ENCODE peak calls at places on chromosomes 11 and 22, in seven cellular contexts. O, D, M, L, Z, W and Y are unnamed samples.

GRCh38 chr22:20268350-20269012 is 363 bp upstream of the RTN4R start:
- DNase-seq in O (peak), D (no peak), M (peak), L (peak), Z (peak), W (peak), Y (peak)

GRCh38 chr11:122424636-122425035 is 230.9 kb upstream of the UBASH3B start:
- DNase-seq in O (no peak), D (no peak), M (no peak), L (no peak), Z (no peak), W (no peak), Y (no peak)

GRCh38 chr11:76159983-76160661 is 46.2 kb downstream of the WNT11 start:
- DNase-seq in O (no peak), D (no peak), M (no peak), L (peak), Z (no peak), W (peak), Y (no peak)

GRCh38 chr11:61654397-61654829 is 25.8 kb upstream of the DAGLA start:
- DNase-seq in O (no peak), D (no peak), M (peak), L (peak), Z (no peak), W (no peak), Y (no peak)

GRCh38 chr11:23555085-23555484 is 694.8 kb upstream of the CCDC179 start:
- DNase-seq in O (no peak), D (no peak), M (no peak), L (no peak), Z (peak), W (no peak), Y (no peak)

GRCh38 chr11:125190549-125190948 is 26.0 kb downstream of the PKNOX2 start:
- DNase-seq in O (no peak), D (no peak), M (no peak), L (no peak), Z (no peak), W (no peak), Y (no peak)

GRCh38 chr11:10387209-10388083 is 67.6 kb upstream of the AMPD3 start:
- DNase-seq in O (no peak), D (no peak), M (peak), L (no peak), Z (peak), W (no peak), Y (no peak)

GRCh38 chr11:103936059-103936458 is 100.4 kb upstream of the DDI1 start:
- DNase-seq in O (no peak), D (no peak), M (no peak), L (no peak), Z (peak), W (no peak), Y (no peak)

GRCh38 chr11:111299111-111300026 is 1.0 kb downstream of the POU2AF3 start:
- DNase-seq in O (peak), D (no peak), M (peak), L (peak), Z (peak), W (peak), Y (peak)

GRCh38 chr22:49972163-49973017 is 11.8 kb downstream of the PIM3 start:
- DNase-seq in O (no peak), D (peak), M (peak), L (peak), Z (no peak), W (peak), Y (no peak)

GRCh38 chr22:43094085-43094484 is 4.9 kb upstream of the TTLL1 start:
- DNase-seq in O (no peak), D (no peak), M (peak), L (peak), Z (peak), W (no peak), Y (no peak)

GRCh38 chr11:134120143-134120850 is 51.4 kb downstream of the JAM3 start:
- DNase-seq in O (no peak), D (no peak), M (peak), L (no peak), Z (peak), W (no peak), Y (no peak)

GRCh38 chr11:105609832-105610781 is at the start of gene GRIA4:
- DNase-seq in O (peak), D (no peak), M (peak), L (peak), Z (peak), W (peak), Y (peak)

DNA sequence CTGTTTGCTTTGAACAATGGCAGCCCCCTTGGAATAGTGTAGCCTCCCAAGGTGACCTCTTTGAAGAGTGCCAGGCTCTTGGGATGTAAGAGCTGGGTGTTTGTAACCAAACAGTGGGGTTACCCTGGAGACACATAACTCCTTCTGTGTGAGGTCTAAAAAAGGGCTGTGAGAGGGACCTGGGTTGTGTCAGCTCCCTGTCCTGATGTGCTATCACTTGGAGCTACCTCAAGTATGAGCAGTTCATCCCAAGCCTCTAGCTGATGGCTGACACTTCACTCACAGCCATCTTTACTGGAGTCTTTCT is 40.2 kb downstream of the TSPAN18 start:
- DNase-seq in O (no peak), D (no peak), M (no peak), L (no peak), Z (peak), W (no peak), Y (no peak)
- H3K27ac ChIP-seq in O (no peak), D (peak), M (peak), L (peak), Z (peak), W (no peak), Y (peak)

GRCh38 chr11:65401073-65401802 is 14.8 kb downstream of the FRMD8 start:
- DNase-seq in O (peak), D (no peak), M (no peak), L (no peak), Z (no peak), W (no peak), Y (no peak)
- H3K27ac ChIP-seq in O (no peak), D (no peak), M (no peak), L (no peak), Z (no peak), W (no peak), Y (no peak)

GRCh38 chr22:17775781-17776470 is 1.7 kb upstream of the BID start:
- DNase-seq in O (no peak), D (no peak), M (no peak), L (no peak), Z (no peak), W (no peak), Y (no peak)
- H3K27ac ChIP-seq in O (no peak), D (no peak), M (no peak), L (peak), Z (no peak), W (no peak), Y (no peak)

GRCh38 chr11:1458340-1459218 is 28.0 kb downstream of the MOB2 start:
- DNase-seq in O (peak), D (no peak), M (peak), L (peak), Z (peak), W (no peak), Y (peak)
- H3K27ac ChIP-seq in O (no peak), D (peak), M (no peak), L (no peak), Z (no peak), W (no peak), Y (peak)

DNA sequence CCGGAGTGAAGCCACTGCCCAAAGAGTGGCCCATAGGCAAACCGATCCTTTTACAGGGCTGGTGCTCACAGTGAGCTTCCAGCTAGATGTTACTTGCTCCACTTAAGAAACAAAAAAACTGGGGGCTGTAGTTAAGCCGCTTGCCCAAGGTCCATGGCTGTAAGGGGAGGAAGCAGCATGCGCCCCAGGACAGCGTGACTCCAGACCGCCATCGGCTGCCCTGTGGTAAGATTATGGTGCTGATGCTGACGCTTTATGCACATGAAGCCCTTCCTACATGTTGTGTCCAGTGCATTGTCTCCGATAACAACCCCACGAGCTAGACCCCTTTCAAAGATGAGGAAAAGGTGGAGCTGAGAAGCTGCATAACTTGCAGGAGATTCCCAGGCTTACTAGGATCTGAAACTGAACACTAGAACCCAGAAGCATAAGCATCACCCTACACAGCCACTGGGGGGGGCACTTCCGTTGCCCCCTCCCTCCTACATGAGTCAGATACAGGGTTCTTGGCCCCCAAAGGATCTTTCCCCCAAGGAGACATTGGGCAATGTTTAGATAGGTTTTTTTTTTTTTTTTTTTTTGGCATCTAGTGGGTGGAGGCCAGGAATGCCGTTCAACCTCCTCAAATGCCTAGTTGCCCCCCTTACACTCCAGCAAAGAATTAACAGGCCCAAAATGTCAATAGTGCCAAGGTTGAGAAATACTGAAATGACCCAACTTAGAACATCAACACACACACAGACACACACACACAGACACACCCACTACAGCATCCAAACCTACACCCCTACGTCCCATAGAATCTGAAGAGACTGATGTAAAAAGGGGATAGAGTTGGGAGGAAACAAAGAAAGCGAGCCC is 53.9 kb downstream of the MN1 start:
- DNase-seq in O (peak), D (no peak), M (no peak), L (no peak), Z (no peak), W (no peak), Y (no peak)
- H3K27ac ChIP-seq in O (no peak), D (peak), M (no peak), L (no peak), Z (no peak), W (no peak), Y (no peak)

GRCh38 chr22:37740455-37741311 is 43.8 kb downstream of the TRIOBP start:
- DNase-seq in O (no peak), D (no peak), M (no peak), L (no peak), Z (no peak), W (no peak), Y (no peak)

GRCh38 chr22:37739611-37740049 is 42.8 kb downstream of the TRIOBP start:
- DNase-seq in O (no peak), D (no peak), M (peak), L (peak), Z (no peak), W (no peak), Y (no peak)

GRCh38 chr22:37741312-37741795 is 44.5 kb downstream of the TRIOBP start:
- DNase-seq in O (peak), D (no peak), M (peak), L (peak), Z (peak), W (peak), Y (no peak)

GRCh38 chr22:37744589-37744988 is 47.7 kb downstream of the TRIOBP start:
- DNase-seq in O (no peak), D (no peak), M (no peak), L (no peak), Z (no peak), W (no peak), Y (no peak)

GRCh38 chr22:37742374-37743092 is 45.7 kb downstream of the TRIOBP start:
- DNase-seq in O (no peak), D (no peak), M (no peak), L (no peak), Z (peak), W (no peak), Y (no peak)
- H3K27ac ChIP-seq in O (no peak), D (peak), M (no peak), L (peak), Z (peak), W (no peak), Y (no peak)

DNA sequence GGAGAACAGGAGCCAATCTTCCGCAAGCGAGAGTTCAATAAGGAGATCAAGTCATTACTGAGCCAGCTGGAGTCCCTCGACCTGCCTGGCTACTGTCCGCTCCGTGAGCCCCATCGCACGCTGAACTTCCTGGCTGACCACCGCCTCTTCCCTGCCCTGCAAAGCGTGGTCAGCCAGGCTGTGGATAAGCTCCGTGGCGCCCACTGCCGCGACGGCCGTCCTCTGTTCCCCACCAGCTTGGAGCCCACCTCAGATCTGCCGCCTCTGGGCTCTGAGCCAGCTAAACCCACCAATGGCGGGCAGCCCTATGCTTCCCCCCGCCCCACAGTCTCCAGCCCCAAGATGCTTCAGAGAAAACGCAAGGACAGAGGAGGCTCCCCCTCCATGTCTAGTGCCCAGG is 2.3 kb downstream of the CCDC116 start:
- DNase-seq in O (no peak), D (no peak), M (no peak), L (no peak), Z (no peak), W (no peak), Y (peak)
- H3K27ac ChIP-seq in O (no peak), D (no peak), M (no peak), L (no peak), Z (no peak), W (no peak), Y (no peak)

DNA sequence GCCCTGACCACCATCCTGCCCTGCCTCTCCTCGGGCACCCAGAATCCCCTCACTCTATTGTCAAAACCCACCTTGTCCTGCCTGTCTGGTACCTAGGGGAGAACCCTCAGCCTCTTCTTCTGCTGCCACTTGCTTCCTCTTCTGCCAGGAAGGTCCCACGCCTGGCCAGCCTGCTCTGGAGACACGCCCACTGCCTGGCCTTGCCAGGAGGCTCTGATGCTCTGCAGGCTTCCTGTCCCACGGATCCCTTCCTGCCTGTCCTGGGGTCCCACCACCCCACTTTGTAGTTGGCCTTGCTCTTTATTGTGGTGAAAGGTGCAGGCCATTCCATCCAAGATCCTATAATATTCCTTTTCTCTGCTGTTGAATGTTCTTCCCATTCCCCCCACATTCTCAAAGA is 63.4 kb downstream of the BMAL1 start:
- DNase-seq in O (no peak), D (no peak), M (no peak), L (peak), Z (no peak), W (no peak), Y (no peak)
- H3K27ac ChIP-seq in O (no peak), D (peak), M (no peak), L (no peak), Z (no peak), W (no peak), Y (no peak)

DNA sequence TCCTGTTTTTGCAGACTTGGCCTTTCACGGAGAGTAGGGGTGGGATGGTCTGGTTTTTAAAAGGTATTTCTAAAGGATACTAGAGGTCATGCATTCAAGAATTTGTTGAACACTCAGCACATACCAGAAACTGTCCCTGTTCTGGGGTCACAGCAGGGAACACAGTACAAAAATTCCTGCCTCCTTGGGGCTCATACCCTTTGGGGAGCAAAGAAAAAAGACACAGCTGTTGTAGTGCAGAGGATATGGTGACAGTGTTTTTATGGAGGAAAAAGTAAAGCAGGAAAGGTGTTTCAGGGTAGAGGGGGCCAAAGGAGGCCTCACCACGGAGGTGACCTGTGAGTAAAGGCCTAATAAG is 8.4 kb downstream of the SLC3A2 start:
- DNase-seq in O (no peak), D (no peak), M (no peak), L (no peak), Z (no peak), W (no peak), Y (no peak)
- H3K27ac ChIP-seq in O (peak), D (peak), M (peak), L (peak), Z (no peak), W (no peak), Y (peak)